ENCODE peak calls at places on chromosomes 5 and 9, in five cellular contexts. F, L, Q, X and H are unnamed samples.

GRCh38 chr5:34587355-34588241 is 68.5 kb upstream of the RAI14 start:
- DNase-seq in F (no peak), L (no peak), Q (peak; percentile 82), X (no peak), H (no peak)

GRCh38 chr5:124040799-124041198 is 528.8 kb downstream of the CSNK1G3 start:
- DNase-seq in F (no peak), L (no peak), Q (no peak), X (no peak), H (no peak)

GRCh38 chr5:7321724-7322123 is 74.2 kb upstream of the ADCY2 start:
- DNase-seq in F (no peak), L (no peak), Q (peak; percentile 25), X (no peak), H (no peak)

GRCh38 chr9:96392263-96392662 is 8.8 kb upstream of the SLC35D2 start:
- DNase-seq in F (no peak), L (no peak), Q (no peak), X (no peak), H (no peak)

GRCh38 chr5:112933651-112934365 is 11.8 kb upstream of the REEP5 start:
- DNase-seq in F (no peak), L (no peak), Q (no peak), X (no peak), H (no peak)

GRCh38 chr5:172102913-172103629 is 85.0 kb downstream of the STK10 start:
- DNase-seq in F (no peak), L (no peak), Q (peak; percentile 78), X (peak; percentile 73), H (peak; percentile 60)

GRCh38 chr5:98397081-98397480 is 376.4 kb upstream of the RGMB start:
- DNase-seq in F (no peak), L (no peak), Q (no peak), X (no peak), H (no peak)

GRCh38 chr5:147481857-147482256 is 28.0 kb downstream of the DPYSL3 start:
- DNase-seq in F (no peak), L (no peak), Q (no peak), X (no peak), H (no peak)

GRCh38 chr9:137618105-137619067 is at the start of gene EHMT1:
- DNase-seq in F (peak; percentile 86), L (no peak), Q (peak; percentile 87), X (peak; percentile 91), H (peak; percentile 88)

GRCh38 chr9:112112941-112113399 is 62.1 kb downstream of the SUSD1 start:
- DNase-seq in F (no peak), L (no peak), Q (peak; percentile 80), X (no peak), H (no peak)

DNA sequence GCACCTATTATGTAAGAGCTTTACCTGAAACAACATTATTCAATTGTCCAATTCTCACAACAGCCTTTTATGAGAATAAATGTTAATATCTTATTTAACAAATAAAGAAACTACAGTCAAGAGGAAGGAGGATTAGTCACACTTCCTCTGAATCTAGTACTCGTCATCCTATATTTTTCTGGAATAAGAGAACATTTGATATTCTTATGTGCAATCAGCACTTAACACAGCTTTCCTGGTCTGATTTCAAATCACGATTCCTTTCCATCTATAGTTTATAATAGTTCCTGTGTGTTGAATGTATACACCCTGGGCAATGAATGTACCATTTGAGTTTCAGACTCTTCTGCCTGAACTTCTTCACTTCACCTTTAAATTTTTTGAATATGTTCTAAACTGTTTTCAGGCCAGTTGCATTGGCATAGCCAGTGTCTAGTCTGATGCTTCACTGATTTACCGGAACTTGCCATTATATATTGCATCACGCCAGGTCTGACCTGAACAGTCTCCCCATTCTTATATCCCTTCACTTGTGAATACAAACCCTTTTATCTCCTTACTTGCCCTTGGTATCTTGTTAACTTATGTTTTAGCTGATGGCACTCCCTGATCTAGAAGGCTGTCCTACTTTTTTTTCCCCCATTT is 698.3 kb downstream of the MAT2B start:
- DNase-seq in F (no peak), L (no peak), Q (no peak), X (no peak), H (no peak)
- H3K27ac ChIP-seq in F (no peak overlapping the region), L (no peak overlapping the region), Q (no peak overlapping the region), X (no peak overlapping the region), H (no peak overlapping the region)

GRCh38 chr9:117784996-117785395 is 80.8 kb downstream of the TLR4 start:
- DNase-seq in F (no peak), L (no peak), Q (peak; percentile 84), X (no peak), H (no peak)

GRCh38 chr9:117777823-117778222 is 73.6 kb downstream of the TLR4 start:
- DNase-seq in F (no peak), L (no peak), Q (no peak), X (no peak), H (no peak)

GRCh38 chr9:117779760-117780159 is 75.6 kb downstream of the TLR4 start:
- DNase-seq in F (no peak), L (no peak), Q (peak; percentile 88), X (no peak), H (no peak)

GRCh38 chr9:117783828-117784227 is 79.6 kb downstream of the TLR4 start:
- DNase-seq in F (no peak), L (no peak), Q (no peak), X (peak; percentile 30), H (no peak)

GRCh38 chr9:117782931-117783788 is 79.0 kb downstream of the TLR4 start:
- DNase-seq in F (peak; percentile 23), L (peak; percentile 80), Q (peak; percentile 84), X (peak; percentile 70), H (peak; percentile 82)
- H3K4me1 ChIP-seq in F (peaks cover 5% of the 10 kb centered on the region), L (peaks cover 19% of the 10 kb centered on the region), Q (peaks cover 2% of the 10 kb centered on the region), X (peaks cover 27% of the 10 kb centered on the region), H (peaks cover 3% of the 10 kb centered on the region)

DNA sequence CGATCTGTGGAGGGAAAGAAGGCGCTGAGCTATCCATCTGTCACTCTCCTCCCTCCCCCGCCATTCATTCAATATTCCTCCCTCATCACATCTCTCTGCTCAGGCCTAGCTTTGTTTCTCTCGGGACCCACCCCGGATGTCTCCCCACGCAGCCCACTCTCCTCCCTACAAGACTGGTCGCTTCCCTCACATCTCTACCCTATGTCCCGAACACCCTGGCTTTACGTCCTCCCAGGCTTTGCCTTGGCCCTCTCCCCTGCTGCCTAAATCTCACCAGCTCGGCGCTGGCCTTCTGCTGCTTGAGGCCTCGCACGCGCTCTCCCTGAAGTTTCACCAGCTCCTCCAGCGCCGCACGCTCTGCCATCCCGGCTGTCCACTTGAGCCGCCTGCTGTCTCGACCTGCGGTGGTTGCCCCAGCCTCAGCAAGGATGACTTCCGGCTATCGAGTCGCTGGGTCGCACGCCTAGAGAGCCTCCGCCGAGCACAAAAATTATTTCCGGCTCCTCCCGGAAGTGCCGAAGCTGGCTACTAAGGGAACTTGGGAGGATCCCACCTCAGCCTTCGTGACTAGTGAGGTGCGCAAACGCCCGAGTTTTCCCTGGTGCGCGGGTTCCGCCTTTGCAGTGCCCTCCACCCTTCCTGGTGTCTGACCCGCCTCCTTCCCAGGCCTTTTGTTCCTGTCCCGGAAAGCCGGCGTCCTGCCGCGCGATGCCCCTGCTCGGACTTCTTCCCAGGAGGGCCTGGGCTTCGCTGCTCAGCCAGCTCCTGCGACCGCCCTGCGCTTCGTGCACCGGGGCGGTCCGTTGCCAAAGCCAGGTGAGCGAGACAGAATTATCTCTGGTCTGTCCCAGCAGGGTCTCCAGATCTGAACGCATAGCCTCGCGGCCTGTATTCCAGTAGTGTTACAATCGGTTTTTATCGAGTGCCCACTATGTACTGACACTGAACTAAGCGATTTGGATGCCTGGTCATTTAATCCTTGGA is at the start of the genes HARS1 and HARS2:
- DNase-seq in F (peak; percentile 69), L (peak; percentile 95), Q (peak; percentile 99), X (peak; percentile 92), H (peak; percentile 93)
- H3K36me3 ChIP-seq in F (peaks cover 25% of the 10 kb centered on the region), L (peaks cover 39% of the 10 kb centered on the region), Q (peaks cover 9% of the 10 kb centered on the region), X (peaks cover 25% of the 10 kb centered on the region), H (peaks cover 42% of the 10 kb centered on the region)

GRCh38 chr5:177484902-177485549 is 11.6 kb upstream of the DBN1 start:
- DNase-seq in F (no peak), L (no peak), Q (no peak), X (no peak), H (no peak)
- H3K27ac ChIP-seq in F (no peak overlapping the region), L (no peak overlapping the region), Q (no peak overlapping the region), X (no peak overlapping the region), H (no peak overlapping the region)

GRCh38 chr5:143145388-143145787 is 258.1 kb downstream of the NR3C1 start:
- DNase-seq in F (no peak), L (no peak), Q (no peak), X (no peak), H (no peak)
- H3K4me1 ChIP-seq in F (no peaks in the 10 kb centered on the region), L (peaks cover 49% of the 10 kb centered on the region), Q (no peaks in the 10 kb centered on the region), X (peaks cover 44% of the 10 kb centered on the region), H (no peaks in the 10 kb centered on the region)

GRCh38 chr5:53878015-53878414 is 317.6 kb downstream of the NDUFS4 start:
- DNase-seq in F (no peak), L (no peak), Q (no peak), X (no peak), H (no peak)
- H3K36me3 ChIP-seq in F (no peaks in the 10 kb centered on the region), L (no peaks in the 10 kb centered on the region), Q (no peaks in the 10 kb centered on the region), X (no peaks in the 10 kb centered on the region), H (no peaks in the 10 kb centered on the region)

GRCh38 chr9:133161542-133161950 is 2.2 kb downstream of the GBGT1 start:
- DNase-seq in F (no peak), L (no peak), Q (no peak), X (no peak), H (no peak)
- H3K27ac ChIP-seq in F (no peak overlapping the region), L (no peak overlapping the region), Q (no peak overlapping the region), X (peak overlapping the region; percentile 3), H (no peak overlapping the region)

GRCh38 chr5:134125195-134126015 is 10.9 kb downstream of the TCF7 start:
- DNase-seq in F (no peak), L (no peak), Q (no peak), X (peak; percentile 64), H (peak; percentile 75)
- H3K4me1 ChIP-seq in F (peaks cover 98% of the 10 kb centered on the region), L (peaks cover 54% of the 10 kb centered on the region), Q (no peaks in the 10 kb centered on the region), X (peaks cover 51% of the 10 kb centered on the region), H (no peaks in the 10 kb centered on the region)